ENCODE peak calls at places on chromosomes 12 and 14, in five cellular contexts. One of them, this sample, is unnamed.

GRCh38 chr12:49198431-49199155 is 9.7 kb upstream of the TUBA1A start:
- DNase-seq in NCI-H1105: peak
- DNase-seq in SW 1271: no peak
- DNase-seq in stimulated activated CD4-positive, alpha-beta T cell treated with anti-CD3 and anti-CD28 coated beads, Interleukin-15, amount 100 ng/mL, for 24 hours: no peak
- DNase-seq in T-helper 9 cell: no peak
- DNase-seq in this sample: peak

GRCh38 chr14:94345344-94346072 is 22.4 kb upstream of the SERPINA6 start:
- DNase-seq in NCI-H1105: no peak
- DNase-seq in SW 1271: peak
- DNase-seq in stimulated activated CD4-positive, alpha-beta T cell treated with anti-CD3 and anti-CD28 coated beads, Interleukin-15, amount 100 ng/mL, for 24 hours: no peak
- DNase-seq in T-helper 9 cell: no peak
- DNase-seq in this sample: no peak

GRCh38 chr14:77088219-77088618 is 9.8 kb upstream of the CIPC start:
- DNase-seq in NCI-H1105: peak
- DNase-seq in SW 1271: no peak
- DNase-seq in stimulated activated CD4-positive, alpha-beta T cell treated with anti-CD3 and anti-CD28 coated beads, Interleukin-15, amount 100 ng/mL, for 24 hours: no peak
- DNase-seq in T-helper 9 cell: no peak
- DNase-seq in this sample: peak

GRCh38 chr14:75011356-75012097 is 8.8 kb downstream of the EIF2B2 start:
- DNase-seq in NCI-H1105: no peak
- DNase-seq in SW 1271: no peak
- DNase-seq in stimulated activated CD4-positive, alpha-beta T cell treated with anti-CD3 and anti-CD28 coated beads, Interleukin-15, amount 100 ng/mL, for 24 hours: peak
- DNase-seq in T-helper 9 cell: no peak
- DNase-seq in this sample: no peak

GRCh38 chr14:23352506-23353432 is at the start of gene SLC22A17:
- DNase-seq in NCI-H1105: peak
- DNase-seq in SW 1271: peak
- DNase-seq in stimulated activated CD4-positive, alpha-beta T cell treated with anti-CD3 and anti-CD28 coated beads, Interleukin-15, amount 100 ng/mL, for 24 hours: peak
- DNase-seq in T-helper 9 cell: peak
- DNase-seq in this sample: peak

GRCh38 chr12:123750159-123750656 is 11.9 kb upstream of the DNAH10 start:
- DNase-seq in NCI-H1105: no peak
- DNase-seq in SW 1271: no peak
- DNase-seq in stimulated activated CD4-positive, alpha-beta T cell treated with anti-CD3 and anti-CD28 coated beads, Interleukin-15, amount 100 ng/mL, for 24 hours: no peak
- DNase-seq in T-helper 9 cell: no peak
- DNase-seq in this sample: no peak

GRCh38 chr14:20409226-20409625 is 4.1 kb downstream of the TEP1 start:
- DNase-seq in NCI-H1105: no peak
- DNase-seq in SW 1271: no peak
- DNase-seq in stimulated activated CD4-positive, alpha-beta T cell treated with anti-CD3 and anti-CD28 coated beads, Interleukin-15, amount 100 ng/mL, for 24 hours: no peak
- DNase-seq in T-helper 9 cell: no peak
- DNase-seq in this sample: no peak

GRCh38 chr14:45091696-45092095 is 7.8 kb downstream of the PRPF39 start:
- DNase-seq in NCI-H1105: no peak
- DNase-seq in SW 1271: no peak
- DNase-seq in stimulated activated CD4-positive, alpha-beta T cell treated with anti-CD3 and anti-CD28 coated beads, Interleukin-15, amount 100 ng/mL, for 24 hours: no peak
- DNase-seq in T-helper 9 cell: no peak
- DNase-seq in this sample: no peak

GRCh38 chr12:58364389-58365086 is 423.2 kb downstream of the ATP23 start:
- DNase-seq in NCI-H1105: no peak
- DNase-seq in SW 1271: no peak
- DNase-seq in stimulated activated CD4-positive, alpha-beta T cell treated with anti-CD3 and anti-CD28 coated beads, Interleukin-15, amount 100 ng/mL, for 24 hours: no peak
- DNase-seq in T-helper 9 cell: no peak
- DNase-seq in this sample: no peak

GRCh38 chr14:105349992-105350391 is 35.4 kb downstream of the PACS2 start:
- DNase-seq in NCI-H1105: no peak
- DNase-seq in SW 1271: no peak
- DNase-seq in stimulated activated CD4-positive, alpha-beta T cell treated with anti-CD3 and anti-CD28 coated beads, Interleukin-15, amount 100 ng/mL, for 24 hours: no peak
- DNase-seq in T-helper 9 cell: no peak
- DNase-seq in this sample: no peak

GRCh38 chr14:95526483-95527391 is 8.1 kb upstream of the GLRX5 start:
- DNase-seq in NCI-H1105: no peak
- DNase-seq in SW 1271: no peak
- DNase-seq in stimulated activated CD4-positive, alpha-beta T cell treated with anti-CD3 and anti-CD28 coated beads, Interleukin-15, amount 100 ng/mL, for 24 hours: no peak
- DNase-seq in T-helper 9 cell: no peak
- DNase-seq in this sample: no peak

GRCh38 chr14:37124617-37125016 is 47.8 kb downstream of the SLC25A21 start:
- DNase-seq in NCI-H1105: peak
- DNase-seq in SW 1271: no peak
- DNase-seq in stimulated activated CD4-positive, alpha-beta T cell treated with anti-CD3 and anti-CD28 coated beads, Interleukin-15, amount 100 ng/mL, for 24 hours: no peak
- DNase-seq in T-helper 9 cell: no peak
- DNase-seq in this sample: no peak

GRCh38 chr12:47216150-47216677 is 136.5 kb upstream of the AMIGO2 start:
- DNase-seq in NCI-H1105: no peak
- DNase-seq in SW 1271: no peak
- DNase-seq in stimulated activated CD4-positive, alpha-beta T cell treated with anti-CD3 and anti-CD28 coated beads, Interleukin-15, amount 100 ng/mL, for 24 hours: peak
- DNase-seq in T-helper 9 cell: peak
- DNase-seq in this sample: no peak

GRCh38 chr12:103769240-103769945 is 71.6 kb downstream of the NT5DC3 start:
- DNase-seq in NCI-H1105: no peak
- DNase-seq in SW 1271: no peak
- DNase-seq in stimulated activated CD4-positive, alpha-beta T cell treated with anti-CD3 and anti-CD28 coated beads, Interleukin-15, amount 100 ng/mL, for 24 hours: no peak
- DNase-seq in T-helper 9 cell: no peak
- DNase-seq in this sample: no peak

GRCh38 chr12:62434504-62435336 is 31.9 kb upstream of the MON2 start:
- DNase-seq in NCI-H1105: no peak
- DNase-seq in SW 1271: no peak
- DNase-seq in stimulated activated CD4-positive, alpha-beta T cell treated with anti-CD3 and anti-CD28 coated beads, Interleukin-15, amount 100 ng/mL, for 24 hours: no peak
- DNase-seq in T-helper 9 cell: no peak
- DNase-seq in this sample: no peak

GRCh38 chr14:95043732-95044462 is 113.4 kb downstream of the DICER1 start:
- DNase-seq in NCI-H1105: no peak
- DNase-seq in SW 1271: no peak
- DNase-seq in stimulated activated CD4-positive, alpha-beta T cell treated with anti-CD3 and anti-CD28 coated beads, Interleukin-15, amount 100 ng/mL, for 24 hours: no peak
- DNase-seq in T-helper 9 cell: no peak
- DNase-seq in this sample: no peak

GRCh38 chr12:101969-102878 is 35.7 kb downstream of the IQSEC3 start:
- DNase-seq in NCI-H1105: no peak
- DNase-seq in SW 1271: no peak
- DNase-seq in stimulated activated CD4-positive, alpha-beta T cell treated with anti-CD3 and anti-CD28 coated beads, Interleukin-15, amount 100 ng/mL, for 24 hours: no peak
- DNase-seq in T-helper 9 cell: no peak
- DNase-seq in this sample: no peak

GRCh38 chr12:46657416-46658411 is 168.1 kb downstream of the SLC38A4 start:
- DNase-seq in NCI-H1105: no peak
- DNase-seq in SW 1271: no peak
- DNase-seq in stimulated activated CD4-positive, alpha-beta T cell treated with anti-CD3 and anti-CD28 coated beads, Interleukin-15, amount 100 ng/mL, for 24 hours: no peak
- DNase-seq in T-helper 9 cell: no peak
- DNase-seq in this sample: no peak

GRCh38 chr12:111720457-111720856 is 34.6 kb downstream of the ACAD10 start:
- DNase-seq in NCI-H1105: no peak
- DNase-seq in SW 1271: no peak
- DNase-seq in stimulated activated CD4-positive, alpha-beta T cell treated with anti-CD3 and anti-CD28 coated beads, Interleukin-15, amount 100 ng/mL, for 24 hours: no peak
- DNase-seq in T-helper 9 cell: no peak
- DNase-seq in this sample: no peak

GRCh38 chr12:6949063-6949594 is 2.0 kb upstream of the PTPN6 start:
- DNase-seq in NCI-H1105: no peak
- DNase-seq in SW 1271: no peak
- DNase-seq in stimulated activated CD4-positive, alpha-beta T cell treated with anti-CD3 and anti-CD28 coated beads, Interleukin-15, amount 100 ng/mL, for 24 hours: peak
- DNase-seq in T-helper 9 cell: no peak
- DNase-seq in this sample: no peak

GRCh38 chr12:80218925-80219714 is 119.8 kb downstream of the OTOGL start:
- DNase-seq in NCI-H1105: no peak
- DNase-seq in SW 1271: no peak
- DNase-seq in stimulated activated CD4-positive, alpha-beta T cell treated with anti-CD3 and anti-CD28 coated beads, Interleukin-15, amount 100 ng/mL, for 24 hours: no peak
- DNase-seq in T-helper 9 cell: no peak
- DNase-seq in this sample: no peak

GRCh38 chr12:3088251-3088650 is 11.1 kb downstream of the TSPAN9 start:
- DNase-seq in NCI-H1105: no peak
- DNase-seq in SW 1271: no peak
- DNase-seq in stimulated activated CD4-positive, alpha-beta T cell treated with anti-CD3 and anti-CD28 coated beads, Interleukin-15, amount 100 ng/mL, for 24 hours: no peak
- DNase-seq in T-helper 9 cell: no peak
- DNase-seq in this sample: no peak

GRCh38 chr14:72801841-72802587 is 91.9 kb downstream of the DPF3 start:
- DNase-seq in NCI-H1105: no peak
- DNase-seq in SW 1271: no peak
- DNase-seq in stimulated activated CD4-positive, alpha-beta T cell treated with anti-CD3 and anti-CD28 coated beads, Interleukin-15, amount 100 ng/mL, for 24 hours: no peak
- DNase-seq in T-helper 9 cell: no peak
- DNase-seq in this sample: no peak

GRCh38 chr12:16347391-16348298 is at the start of gene MGST1:
- DNase-seq in NCI-H1105: peak
- DNase-seq in SW 1271: no peak
- DNase-seq in stimulated activated CD4-positive, alpha-beta T cell treated with anti-CD3 and anti-CD28 coated beads, Interleukin-15, amount 100 ng/mL, for 24 hours: no peak
- DNase-seq in T-helper 9 cell: no peak
- DNase-seq in this sample: peak

GRCh38 chr14:93002049-93002448 is 79.1 kb downstream of the CHGA start:
- DNase-seq in NCI-H1105: no peak
- DNase-seq in SW 1271: no peak
- DNase-seq in stimulated activated CD4-positive, alpha-beta T cell treated with anti-CD3 and anti-CD28 coated beads, Interleukin-15, amount 100 ng/mL, for 24 hours: no peak
- DNase-seq in T-helper 9 cell: no peak
- DNase-seq in this sample: no peak

GRCh38 chr12:77003961-77004360 is 61.4 kb downstream of the E2F7 start:
- DNase-seq in NCI-H1105: no peak
- DNase-seq in SW 1271: no peak
- DNase-seq in stimulated activated CD4-positive, alpha-beta T cell treated with anti-CD3 and anti-CD28 coated beads, Interleukin-15, amount 100 ng/mL, for 24 hours: no peak
- DNase-seq in T-helper 9 cell: no peak
- DNase-seq in this sample: no peak

This sample was measured in DMS153.